ENCODE peak calls at places on chromosomes 1 and 21, in ten cellular contexts. M is iPS-NIHi11; B is CD4-positive, CD25-positive, alpha-beta regulatory T cell; P is NCI-H1092 treated with DMSO at 0.1 percent for 48 hours; O is pulmonary artery endothelial cell; S is HepG2; L is HS-5; Q is fibroblast of lung; N is non-pigmented ciliary epithelial cell; X is HEK293T. I is an unnamed sample.

GRCh38 chr1:199029401-199029800 is 390.6 kb downstream of the PTPRC start:
- DNase-seq in X (no peak), N (peak), B (no peak), M (no peak), L (peak), Q (peak), S (no peak), P (no peak), O (no peak), I (no peak)

GRCh38 chr1:64675718-64676345 is 69.0 kb upstream of the RAVER2 start:
- DNase-seq in L (no peak), N (no peak), X (peak), M (peak), B (peak), Q (peak), S (peak), P (no peak), O (no peak), I (peak)

GRCh38 chr1:109099871-109100757 is 9.6 kb downstream of the TMEM167B start:
- DNase-seq in M (peak), L (peak), Q (peak), N (peak), O (peak), P (peak), B (peak), X (peak), S (peak), I (peak)

GRCh38 chr1:100463809-100464424 is 74.0 kb upstream of the GPR88 start:
- DNase-seq in O (no peak), X (peak), B (peak), Q (peak), L (no peak), P (peak), S (peak), N (peak), M (peak), I (peak)

GRCh38 chr1:172255223-172255560 is 165.3 kb upstream of the C1orf105 start:
- DNase-seq in S (no peak), O (no peak), P (no peak), X (no peak), B (peak), Q (no peak), M (no peak), N (no peak), L (no peak), I (no peak)

GRCh38 chr1:8603220-8603616 is 214.2 kb downstream of the RERE start:
- DNase-seq in M (no peak), L (no peak), N (no peak), O (peak), X (no peak), B (no peak), S (no peak), P (peak), Q (peak), I (no peak)

GRCh38 chr1:8816306-8816705 is 1.1 kb downstream of the RERE start:
- DNase-seq in M (no peak), X (no peak), B (peak), Q (peak), L (no peak), P (no peak), S (no peak), N (no peak), O (peak), I (no peak)

GRCh38 chr1:51215169-51215568 is 20.9 kb upstream of the RNF11 start:
- DNase-seq in B (no peak), L (no peak), P (no peak), N (no peak), M (no peak), X (no peak), S (no peak), Q (peak), O (no peak), I (no peak)

GRCh38 chr1:164510435-164510834 is 48.5 kb upstream of the PBX1 start:
- DNase-seq in M (no peak), L (no peak), N (no peak), X (no peak), B (no peak), Q (peak), S (no peak), O (no peak), P (peak), I (no peak)

GRCh38 chr1:18951416-18951815 is 5.1 kb downstream of the IFFO2 start:
- DNase-seq in S (no peak), O (no peak), L (no peak), B (peak), Q (no peak), M (no peak), P (no peak), N (no peak), X (no peak), I (no peak)

GRCh38 chr21:42575111-42575510 is 61.5 kb downstream of the SLC37A1 start:
- DNase-seq in S (no peak), X (no peak), L (no peak), B (no peak), N (no peak), M (no peak), P (no peak), Q (no peak), O (no peak), I (no peak)

GRCh38 chr1:117659565-117660264 is 53.9 kb downstream of the TENT5C start:
- DNase-seq in X (no peak), L (no peak), Q (no peak), M (no peak), B (peak), N (no peak), S (no peak), P (no peak), O (no peak), I (no peak)

GRCh38 chr1:220119043-220119512 is 25.1 kb downstream of the IARS2 start:
- DNase-seq in B (no peak), L (no peak), O (no peak), Q (no peak), S (no peak), N (no peak), X (peak), P (no peak), M (no peak), I (no peak)

GRCh38 chr1:93076268-93076667 is 2.8 kb upstream of the MTF2 start:
- DNase-seq in S (no peak), M (no peak), B (no peak), Q (no peak), O (no peak), P (no peak), N (no peak), X (no peak), L (no peak), I (no peak)

GRCh38 chr1:156766288-156767100 is 841 bp upstream of the PRCC start:
- DNase-seq in L (no peak), S (no peak), Q (no peak), O (no peak), X (no peak), B (no peak), P (peak), M (no peak), N (no peak), I (no peak)

GRCh38 chr1:53644909-53645689 is 93.9 kb downstream of the GLIS1 start:
- DNase-seq in L (no peak), S (no peak), B (no peak), X (no peak), N (no peak), P (no peak), M (no peak), Q (no peak), O (no peak), I (no peak)

GRCh38 chr1:50593515-50593914 is 170.3 kb upstream of the DMRTA2 start:
- DNase-seq in S (no peak), N (no peak), Q (no peak), O (no peak), P (no peak), L (no peak), X (no peak), B (no peak), M (no peak), I (no peak)

GRCh38 chr1:232221790-232222499 is 408.0 kb downstream of the SIPA1L2 start:
- DNase-seq in N (peak), B (no peak), P (no peak), Q (peak), L (peak), X (no peak), S (no peak), O (no peak), M (peak), I (no peak)

GRCh38 chr1:160642281-160642644 is 4.6 kb downstream of the SLAMF1 start:
- DNase-seq in B (no peak), L (no peak), Q (no peak), X (no peak), M (no peak), N (no peak), P (no peak), O (no peak), S (no peak), I (no peak)

GRCh38 chr1:97759078-97759477 is 161.8 kb downstream of the DPYD start:
- DNase-seq in Q (peak), M (no peak), B (no peak), O (no peak), N (no peak), L (no peak), P (no peak), S (no peak), X (no peak), I (no peak)

GRCh38 chr1:113271039-113271438 is 119.3 kb upstream of the MAGI3 start:
- DNase-seq in S (no peak), X (no peak), Q (no peak), L (no peak), P (no peak), M (no peak), O (no peak), N (no peak), B (no peak), I (no peak)

GRCh38 chr21:42471206-42471605 is 24.8 kb downstream of the RSPH1 start:
- DNase-seq in P (no peak), N (no peak), Q (no peak), O (no peak), S (no peak), B (no peak), L (no peak), M (no peak), X (no peak), I (no peak)

GRCh38 chr1:39410915-39411436 is 80.5 kb upstream of the BMP8A start:
- DNase-seq in N (peak), M (peak), Q (peak), X (peak), O (no peak), S (peak), L (peak), P (no peak), B (peak), I (peak)

GRCh38 chr1:79551321-79551720 is 544.8 kb upstream of the ADGRL4 start:
- DNase-seq in P (no peak), M (no peak), B (no peak), S (no peak), O (no peak), L (no peak), X (no peak), Q (peak), N (peak), I (no peak)

GRCh38 chr1:226891846-226892533 is 21.6 kb downstream of the PSEN2 start:
- DNase-seq in L (no peak), X (no peak), O (no peak), Q (peak), B (no peak), S (no peak), N (no peak), P (no peak), M (no peak), I (no peak)

GRCh38 chr1:169902750-169903149 is 9.1 kb upstream of the SCYL3 start:
- DNase-seq in M (no peak), B (peak), L (no peak), X (no peak), Q (no peak), P (no peak), O (no peak), S (no peak), N (no peak), I (no peak)

GRCh38 chr1:38093569-38094520 is 47.3 kb upstream of the POU3F1 start:
- DNase-seq in B (no peak), S (no peak), L (no peak), X (no peak), P (no peak), N (no peak), Q (no peak), M (no peak), O (no peak), I (no peak)